ENCODE peak calls at places on chromosomes 16 and 17, in seven cellular contexts. W is kidney; U is naive thymus-derived CD4-positive, alpha-beta T cell; H is stomach; M is neural progenitor cell; F is RWPE2; O is PC-9. A is an unnamed sample.

GRCh38 chr16:75238853-75239371 is 12.5 kb downstream of the BCAR1 start:
- DNase-seq in H (no peak), O (no peak), W (no peak), M (no peak), U (no peak), F (no peak), A (no peak)

GRCh38 chr16:73083271-73083670 is 35.3 kb upstream of the ZFHX3 start:
- DNase-seq in F (no peak), M (no peak), W (no peak), U (no peak), H (no peak), O (no peak), A (no peak)

GRCh38 chr16:26673011-26673410 is 393.7 kb upstream of the C16orf82 start:
- DNase-seq in W (no peak), F (no peak), M (no peak), U (no peak), H (no peak), O (no peak), A (no peak)

GRCh38 chr16:23901178-23902131 is 65.7 kb downstream of the PRKCB start:
- DNase-seq in M (peak; percentile 33), H (no peak), W (no peak), U (no peak), O (no peak), F (no peak), A (peak; percentile 33)

GRCh38 chr17:32696426-32696825 is 180.5 kb downstream of the MYO1D start:
- DNase-seq in W (no peak), M (no peak), F (no peak), U (no peak), H (no peak), O (no peak), A (no peak)

GRCh38 chr17:68097161-68097805 is 61.7 kb downstream of the KPNA2 start:
- DNase-seq in M (no peak), H (no peak), O (no peak), W (no peak), U (no peak), F (no peak), A (no peak)

GRCh38 chr16:2799852-2800226 is 1.6 kb downstream of the PRSS41 start:
- DNase-seq in F (peak; percentile 10), O (no peak), M (no peak), U (no peak), W (no peak), H (peak; percentile 67), A (no peak)

GRCh38 chr17:30541802-30542201 is 64.6 kb downstream of the GOSR1 start:
- DNase-seq in M (no peak), F (no peak), W (no peak), H (no peak), U (no peak), O (no peak), A (peak; percentile 30)

GRCh38 chr16:4346205-4346781 is 4.8 kb downstream of the PAM16 start:
- DNase-seq in W (no peak), O (no peak), F (no peak), H (no peak), M (no peak), U (no peak), A (no peak)

GRCh38 chr17:57675988-57676387 is 69.1 kb downstream of the CCDC182 start:
- DNase-seq in W (no peak), H (no peak), M (no peak), F (no peak), O (no peak), U (no peak), A (no peak)

GRCh38 chr16:3578121-3578520 is 918 bp upstream of the NLRC3 start:
- DNase-seq in U (no peak), O (no peak), M (no peak), H (no peak), W (no peak), F (no peak), A (no peak)

GRCh38 chr16:55955439-55955838 is 80.3 kb upstream of the CES5A start:
- DNase-seq in M (no peak), U (no peak), O (no peak), W (no peak), F (no peak), H (no peak), A (no peak)

GRCh38 chr17:29103341-29103740 is 60.4 kb downstream of the PIPOX start:
- DNase-seq in M (no peak), U (no peak), F (no peak), H (no peak), O (no peak), W (no peak), A (no peak)

GRCh38 chr17:75006653-75007052 is 5.8 kb upstream of the MRPL58 start:
- DNase-seq in U (no peak), O (no peak), M (no peak), F (no peak), W (no peak), H (no peak), A (no peak)

GRCh38 chr16:73396556-73396955 is 348.6 kb upstream of the ZFHX3 start:
- DNase-seq in M (no peak), F (no peak), O (no peak), U (no peak), H (no peak), W (no peak), A (no peak)

GRCh38 chr17:42072323-42073187 is 22.2 kb upstream of the C17orf113 start:
- DNase-seq in O (peak; percentile 28), H (peak; percentile 48), U (no peak), F (no peak), W (no peak), M (peak; percentile 79), A (no peak)
- H3K4me3 ChIP-seq in O (no peak overlapping the region), H (peak overlapping the region; percentile 40), U (peak overlapping the region; percentile 30), F (no peak overlapping the region), W (no peak overlapping the region), M (peak overlapping the region; percentile 86), A (peak overlapping the region; percentile 51)

GRCh38 chr17:83073389-83074063 is 5.9 kb upstream of the METRNL start:
- DNase-seq in W (peak; percentile 82), O (peak; percentile 88), H (peak; percentile 77), U (no peak), F (no peak), M (no peak), A (no peak)
- H3K27ac ChIP-seq in W (no peak overlapping the region), O (no peak overlapping the region), H (peak overlapping the region; percentile 56), U (no peak overlapping the region), F (no peak overlapping the region), M (no peak overlapping the region), A (no peak overlapping the region)

DNA sequence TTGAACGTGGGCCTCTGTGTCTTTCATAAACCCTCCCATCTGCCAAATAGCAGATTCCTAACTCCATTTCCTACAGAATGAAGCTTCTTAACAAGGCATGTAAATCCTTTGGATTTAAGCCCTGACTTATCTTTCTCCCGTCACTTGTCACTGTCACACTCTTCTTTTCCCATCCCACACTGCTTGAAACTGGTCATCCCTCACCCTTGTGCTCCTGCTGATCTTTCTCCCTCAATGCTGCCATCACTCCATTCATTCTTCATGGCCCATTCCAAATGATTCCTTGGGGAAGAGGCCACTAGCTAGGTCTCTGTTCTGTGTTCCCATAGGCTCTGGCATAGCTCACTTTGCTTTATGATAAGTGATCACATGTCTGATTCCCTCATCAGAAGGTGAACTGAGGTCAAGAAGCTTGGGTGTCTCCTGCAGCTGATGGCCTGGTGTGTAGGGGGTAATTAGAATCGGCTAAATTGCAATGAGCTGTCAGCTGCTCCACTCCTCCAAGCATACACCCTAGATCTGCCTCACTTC is 61.7 kb downstream of the PECAM1 start:
- DNase-seq in M (no peak), O (no peak), W (no peak), H (no peak), F (no peak), U (no peak), A (no peak)
- H3K4me1 ChIP-seq in M (peaks cover 14% of the 10 kb centered on the region), O (peaks cover 88% of the 10 kb centered on the region), W (peaks cover 19% of the 10 kb centered on the region), H (peaks cover 13% of the 10 kb centered on the region), F (peaks cover 30% of the 10 kb centered on the region), U (no peaks in the 10 kb centered on the region), A (peaks cover 43% of the 10 kb centered on the region)

GRCh38 chr16:87344165-87344930 is 27.2 kb upstream of the C16orf95 start:
- DNase-seq in U (no peak), F (no peak), O (no peak), M (no peak), W (peak; percentile 42), H (no peak), A (no peak)
- H3K4me3 ChIP-seq in U (no peak overlapping the region), F (no peak overlapping the region), O (no peak overlapping the region), M (no peak overlapping the region), W (no peak overlapping the region), H (no peak overlapping the region), A (no peak overlapping the region)

GRCh38 chr17:8137645-8138342 is 13.9 kb upstream of the HES7 start:
- DNase-seq in F (no peak), M (no peak), U (no peak), H (no peak), O (no peak), W (peak; percentile 5), A (peak; percentile 28)
- H3K27ac ChIP-seq in F (peak overlapping the region; percentile 66), M (no peak overlapping the region), U (peak overlapping the region; percentile 84), H (peak overlapping the region; percentile 100), O (peak overlapping the region; percentile 46), W (peak overlapping the region; percentile 91), A (no peak overlapping the region)

DNA sequence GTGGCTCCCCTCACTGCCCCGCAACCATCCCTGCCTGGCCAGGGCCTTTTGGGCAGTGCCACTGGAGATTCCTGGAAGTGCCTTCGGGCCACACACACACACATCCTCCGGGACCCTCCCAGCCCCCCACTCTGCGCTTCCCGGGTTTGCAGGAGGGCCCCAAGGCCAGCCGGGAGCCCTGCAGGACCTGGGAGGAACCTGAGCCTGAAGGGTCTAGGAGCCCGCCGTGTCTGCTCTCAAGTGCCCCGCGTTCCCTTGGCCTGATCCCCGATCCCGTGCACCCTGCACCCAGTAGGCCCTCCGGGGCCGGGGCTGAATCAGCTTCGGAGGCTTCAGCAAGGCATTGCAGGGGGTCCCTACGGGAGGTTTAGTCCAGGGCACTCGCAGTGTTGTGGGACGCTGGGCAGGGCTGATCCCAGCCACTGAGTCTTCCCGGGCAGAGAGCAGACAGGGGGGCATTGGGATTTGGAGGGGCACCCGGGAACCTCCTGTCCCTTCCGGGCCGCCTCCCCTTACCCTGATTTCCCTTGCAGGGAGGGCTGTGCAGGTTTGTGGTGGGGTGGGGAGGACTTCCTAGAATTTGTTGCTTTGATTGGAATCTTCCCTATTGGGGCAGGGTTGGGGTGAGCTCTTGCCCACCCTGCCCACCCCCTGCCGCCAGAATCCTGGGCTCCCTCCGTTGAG is 36.9 kb downstream of the TMEM235 start:
- DNase-seq in M (no peak), F (peak; percentile 57), W (peak; percentile 69), O (no peak), U (no peak), H (no peak), A (peak; percentile 49)
- H3K4me1 ChIP-seq in M (peaks cover 48% of the 10 kb centered on the region), F (no peaks in the 10 kb centered on the region), W (peaks cover 11% of the 10 kb centered on the region), O (no peaks in the 10 kb centered on the region), U (no peaks in the 10 kb centered on the region), H (peaks cover 30% of the 10 kb centered on the region), A (no peaks in the 10 kb centered on the region)

GRCh38 chr17:4204190-4204589 is 59.6 kb downstream of the ANKFY1 start:
- DNase-seq in W (no peak), H (no peak), U (no peak), F (no peak), O (no peak), M (no peak), A (no peak)
- H3K4me3 ChIP-seq in W (no peak overlapping the region), H (no peak overlapping the region), U (no peak overlapping the region), F (no peak overlapping the region), O (no peak overlapping the region), M (no peak overlapping the region), A (no peak overlapping the region)

GRCh38 chr16:78446486-78446885 is 347.0 kb downstream of the WWOX start:
- DNase-seq in W (no peak), F (no peak), M (no peak), U (no peak), H (no peak), O (no peak), A (no peak)
- H3K27ac ChIP-seq in W (no peak overlapping the region), F (no peak overlapping the region), M (no peak overlapping the region), U (no peak overlapping the region), H (no peak overlapping the region), O (no peak overlapping the region), A (no peak overlapping the region)

A was measured in right cardiac atrium.